ENCODE peak calls at places on chromosomes 11 and 22, in ten cellular contexts. U is fibroblast of pulmonary artery; F is T-cell; J is stimulated activated CD8-positive, alpha-beta memory T cell treated with anti-CD3 and anti-CD28 coated beads, Interleukin-7, amount 100 ng/mL, for 24 hours; D is GDM1; T is activated T-cell treated with anti-CD3 and anti-CD28 coated beads, Interleukin-2, amount 50 U/mL, for 1 hour; A is HFFc6; G is activated CD4-positive, alpha-beta memory T cell treated with anti-CD3 and anti-CD28 coated beads for 36 hours; R is T-helper 1 cell; P is germinal center. H is an unnamed sample.

GRCh38 chr22:42820075-42820763 is 36.9 kb downstream of the ARFGAP3 start:
- DNase-seq in U (peak; percentile 79), F (no peak), J (no peak), D (no peak), T (no peak), A (peak; percentile 92), G (no peak), R (no peak), P (peak; percentile 43), H (peak; percentile 60)

GRCh38 chr11:121416909-121417567 is 35.1 kb upstream of the SORL1 start:
- DNase-seq in U (peak; percentile 94), F (peak; percentile 49), J (no peak), D (peak; percentile 93), T (peak; percentile 47), A (peak; percentile 7), G (peak; percentile 81), R (peak; percentile 16), P (no peak), H (no peak)

GRCh38 chr22:34966980-34967379 is 99.0 kb upstream of the ISX start:
- DNase-seq in U (no peak), F (no peak), J (no peak), D (no peak), T (no peak), A (no peak), G (no peak), R (no peak), P (no peak), H (no peak)

GRCh38 chr11:14972581-14973490 is 685 bp upstream of the CALCA start:
- DNase-seq in U (no peak), F (no peak), J (no peak), D (no peak), T (no peak), A (no peak), G (peak; percentile 18), R (no peak), P (no peak), H (no peak)

GRCh38 chr22:50118557-50119168 is 28.9 kb downstream of the MOV10L1 start:
- DNase-seq in U (peak; percentile 100), F (no peak), J (no peak), D (no peak), T (no peak), A (peak; percentile 80), G (no peak), R (no peak), P (no peak), H (peak; percentile 71)

GRCh38 chr11:23866641-23867040 is 630.2 kb upstream of the LUZP2 start:
- DNase-seq in U (no peak), F (no peak), J (no peak), D (no peak), T (no peak), A (peak; percentile 37), G (no peak), R (no peak), P (no peak), H (no peak)

GRCh38 chr11:64900263-64900678 is 16.7 kb downstream of the ATG2A start:
- DNase-seq in U (no peak), F (peak; percentile 59), J (no peak), D (no peak), T (peak; percentile 55), A (no peak), G (peak; percentile 85), R (peak; percentile 75), P (no peak), H (peak; percentile 30)

GRCh38 chr11:75966546-75967287 is 151.7 kb downstream of the UVRAG start:
- DNase-seq in U (peak; percentile 93), F (no peak), J (no peak), D (no peak), T (no peak), A (peak; percentile 74), G (no peak), R (no peak), P (no peak), H (no peak)

GRCh38 chr11:126102436-126102894 is 39.8 kb upstream of the CDON start:
- DNase-seq in U (peak; percentile 45), F (no peak), J (no peak), D (no peak), T (no peak), A (no peak), G (no peak), R (no peak), P (no peak), H (no peak)

GRCh38 chr11:61791737-61792309 is 576 bp downstream of the TMEM258 start:
- DNase-seq in U (peak; percentile 97), F (peak; percentile 38), J (no peak), D (no peak), T (no peak), A (peak; percentile 86), G (peak; percentile 74), R (no peak), P (no peak), H (peak; percentile 73)

GRCh38 chr11:83220279-83220678 is 26.8 kb downstream of the ANKRD42 start:
- DNase-seq in U (no peak), F (no peak), J (no peak), D (no peak), T (no peak), A (no peak), G (no peak), R (no peak), P (no peak), H (no peak)

GRCh38 chr22:45890351-45890635 is 86.7 kb downstream of the WNT7B start:
- DNase-seq in U (no peak), F (no peak), J (no peak), D (no peak), T (no peak), A (no peak), G (no peak), R (no peak), P (no peak), H (no peak)

GRCh38 chr11:122186439-122187080 is 70.5 kb upstream of the BLID start:
- DNase-seq in U (peak; percentile 99), F (no peak), J (no peak), D (no peak), T (no peak), A (peak; percentile 99), G (no peak), R (no peak), P (no peak), H (peak; percentile 23)